ENCODE peak calls at places on chromosomes 1 and 21, in five cellular contexts. N is sigmoid colon, G is epithelial cell of esophagus, C is upper lobe of left lung, A is fibroblast of the aortic adventitia. X is an unnamed sample.

GRCh38 chr1:64476251-64476952 is 6.5 kb downstream of the CACHD1 start:
- DNase-seq in N (no peak), G (peak), C (no peak), A (peak), X (peak)

GRCh38 chr1:30518186-30518585 is 205.2 kb downstream of the MATN1 start:
- DNase-seq in N (no peak), G (no peak), C (no peak), A (no peak), X (no peak)

GRCh38 chr21:43884012-43884860 is 19.2 kb downstream of the AGPAT3 start:
- DNase-seq in N (no peak), G (peak), C (peak), A (peak), X (no peak)

GRCh38 chr1:229874609-229875008 is 192.4 kb upstream of the GALNT2 start:
- DNase-seq in N (no peak), G (no peak), C (no peak), A (no peak), X (no peak)

GRCh38 chr1:158272681-158273080 is 17.0 kb upstream of the CD1C start:
- DNase-seq in N (no peak), G (no peak), C (no peak), A (no peak), X (no peak)

GRCh38 chr1:59742526-59742925 is 72.2 kb upstream of the HOOK1 start:
- DNase-seq in N (no peak), G (no peak), C (no peak), A (no peak), X (no peak)

GRCh38 chr1:205301220-205301821 is 20.2 kb downstream of the NUAK2 start:
- DNase-seq in N (no peak), G (peak), C (peak), A (peak), X (peak)

GRCh38 chr1:153386500-153386901 is 4.4 kb downstream of the S100A8 start:
- DNase-seq in N (peak), G (peak), C (no peak), A (no peak), X (no peak)

GRCh38 chr1:17437260-17438175 is 2.0 kb downstream of the RCC2 start:
- DNase-seq in N (no peak), G (peak), C (peak), A (no peak), X (peak)

GRCh38 chr21:32958288-32958992 is 67.3 kb upstream of the OLIG2 start:
- DNase-seq in N (no peak), G (peak), C (no peak), A (no peak), X (no peak)

GRCh38 chr1:184002071-184002470 is 35.5 kb downstream of the COLGALT2 start:
- DNase-seq in N (no peak), G (peak), C (no peak), A (peak), X (peak)

GRCh38 chr1:39762550-39763540 is 8.3 kb downstream of the OXCT2 start:
- DNase-seq in N (no peak), G (no peak), C (peak), A (no peak), X (no peak)

GRCh38 chr21:40146201-40146890 is 279.1 kb downstream of the PCP4 start:
- DNase-seq in N (no peak), G (peak), C (no peak), A (no peak), X (peak)

GRCh38 chr1:59123081-59123675 is 173.7 kb upstream of the FGGY start:
- DNase-seq in N (no peak), G (peak), C (no peak), A (peak), X (no peak)

GRCh38 chr1:210951279-210951678 is 182.7 kb downstream of the KCNH1 start:
- DNase-seq in N (no peak), G (no peak), C (no peak), A (no peak), X (no peak)

GRCh38 chr1:117511273-117511672 is 94.6 kb upstream of the TENT5C start:
- DNase-seq in N (no peak), G (peak), C (no peak), A (no peak), X (no peak)

GRCh38 chr1:91622586-91622985 is 121.9 kb downstream of the CDC7 start:
- DNase-seq in N (peak), G (no peak), C (no peak), A (peak), X (no peak)

GRCh38 chr1:51750218-51750617 is 128.3 kb downstream of the NRDC start:
- DNase-seq in N (no peak), G (no peak), C (no peak), A (peak), X (peak)
- TF ChIP-seq CTCF in N (no peak), G (no peak), C (no peak), A (no peak), X (no peak)

GRCh38 chr1:11523746-11524464 is 45.0 kb downstream of the DISP3 start:
- DNase-seq in N (peak), G (no peak), C (no peak), A (no peak), X (no peak)
- TF ChIP-seq CTCF in N (no peak), G (no peak), C (no peak), A (no peak), X (no peak)

DNA sequence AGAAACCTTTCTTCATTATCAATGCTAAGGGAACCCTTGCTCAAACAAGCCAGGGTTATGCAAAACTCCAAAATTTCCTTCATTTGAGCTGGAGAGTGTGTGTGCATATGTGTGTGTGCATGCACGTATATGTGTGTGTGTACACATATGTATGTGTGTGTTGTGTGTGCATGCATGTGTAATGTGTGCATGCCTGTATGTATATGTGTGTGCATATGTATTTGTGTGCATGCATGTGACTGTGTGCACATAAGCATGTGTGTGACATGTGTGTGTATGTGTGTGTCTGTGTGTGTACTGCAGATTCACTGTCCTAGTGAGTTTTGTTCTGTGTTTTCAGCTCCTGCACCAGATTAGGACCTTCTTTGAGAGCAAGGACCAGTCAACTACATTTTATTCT is 28.2 kb downstream of the PAX7 start:
- DNase-seq in N (no peak), G (no peak), C (no peak), A (no peak), X (no peak)
- TF ChIP-seq CTCF in N (no peak), G (no peak), C (no peak), A (no peak), X (no peak)

DNA sequence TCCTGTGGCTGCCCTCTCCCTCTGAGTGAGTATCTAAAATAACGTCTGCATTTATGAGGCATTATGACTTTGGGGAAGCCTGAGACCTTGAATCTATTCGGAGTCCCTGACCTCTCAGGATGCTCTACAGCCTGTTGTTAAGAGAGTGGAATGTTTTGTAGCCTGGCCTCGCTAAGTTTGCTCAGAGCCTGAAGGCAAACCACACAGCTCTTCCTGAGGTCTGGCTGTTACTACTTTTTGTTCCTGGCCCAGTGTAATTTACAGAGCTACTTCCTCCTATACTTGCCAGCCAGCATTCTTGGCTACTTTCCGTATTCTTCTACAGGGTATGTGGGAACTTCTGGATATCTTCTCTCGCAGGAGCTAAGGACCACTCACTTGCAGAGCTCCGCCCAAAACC is 3.6 kb upstream of the ZMYM4 start:
- DNase-seq in N (no peak), G (peak), C (no peak), A (peak), X (peak)
- TF ChIP-seq CTCF in N (no peak), G (no peak), C (no peak), A (no peak), X (no peak)

GRCh38 chr1:167258858-167259257 is 38.2 kb downstream of the POU2F1 start:
- DNase-seq in N (peak), G (no peak), C (no peak), A (no peak), X (peak)
- TF ChIP-seq CTCF in N (no peak), G (no peak), C (no peak), A (no peak), X (no peak)

X was measured in fibroblast of mammary gland.